ENCODE peak calls at places on chromosomes 7 and 10, in nine cellular contexts. One of them, this sample, is unnamed.

GRCh38 chr7:50584793-50585399 is 19.7 kb upstream of the DDC start:
- DNase-seq in OCI-LY7: no peak
- DNase-seq in hepatocyte: no peak
- DNase-seq in PC-3: peak; percentile 87
- DNase-seq in GM23248: no peak
- DNase-seq in HCT116: no peak
- DNase-seq in GM23338: no peak
- DNase-seq in MM.1S: no peak
- DNase-seq in PC-9: peak; percentile 42
- DNase-seq in this sample: no peak

GRCh38 chr7:107387077-107387476 is 82.8 kb upstream of the GPR22 start:
- DNase-seq in PC-9: no peak
- DNase-seq in GM23248: no peak
- DNase-seq in hepatocyte: peak; percentile 66
- DNase-seq in GM23338: peak; percentile 64
- DNase-seq in OCI-LY7: no peak
- DNase-seq in HCT116: no peak
- DNase-seq in PC-3: no peak
- DNase-seq in MM.1S: no peak
- DNase-seq in this sample: no peak

GRCh38 chr10:133457100-133457841 is 3.5 kb downstream of the SCART1 start:
- DNase-seq in HCT116: no peak
- DNase-seq in PC-3: no peak
- DNase-seq in hepatocyte: no peak
- DNase-seq in OCI-LY7: no peak
- DNase-seq in GM23248: no peak
- DNase-seq in GM23338: no peak
- DNase-seq in MM.1S: no peak
- DNase-seq in PC-9: no peak
- DNase-seq in this sample: no peak

GRCh38 chr7:47153571-47153970 is 428.3 kb downstream of the TNS3 start:
- DNase-seq in PC-9: peak; percentile 21
- DNase-seq in hepatocyte: peak; percentile 50
- DNase-seq in HCT116: no peak
- DNase-seq in GM23248: no peak
- DNase-seq in PC-3: no peak
- DNase-seq in GM23338: peak; percentile 87
- DNase-seq in MM.1S: no peak
- DNase-seq in OCI-LY7: peak; percentile 68
- DNase-seq in this sample: no peak

GRCh38 chr7:158270106-158270775 is 317.4 kb downstream of the PTPRN2 start:
- DNase-seq in GM23248: no peak
- DNase-seq in GM23338: no peak
- DNase-seq in HCT116: no peak
- DNase-seq in OCI-LY7: no peak
- DNase-seq in MM.1S: no peak
- DNase-seq in hepatocyte: no peak
- DNase-seq in PC-9: no peak
- DNase-seq in PC-3: no peak
- DNase-seq in this sample: no peak

GRCh38 chr10:21265622-21266021 is 259.9 kb downstream of the SKIDA1 start:
- DNase-seq in HCT116: no peak
- DNase-seq in hepatocyte: no peak
- DNase-seq in GM23338: no peak
- DNase-seq in PC-9: peak; percentile 31
- DNase-seq in GM23248: peak; percentile 54
- DNase-seq in PC-3: peak; percentile 93
- DNase-seq in MM.1S: no peak
- DNase-seq in OCI-LY7: no peak
- DNase-seq in this sample: no peak

GRCh38 chr7:55071411-55072188 is 52.8 kb downstream of the EGFR start:
- DNase-seq in GM23338: no peak
- DNase-seq in GM23248: peak; percentile 70
- DNase-seq in PC-3: no peak
- DNase-seq in PC-9: no peak
- DNase-seq in hepatocyte: no peak
- DNase-seq in OCI-LY7: no peak
- DNase-seq in MM.1S: no peak
- DNase-seq in HCT116: no peak
- DNase-seq in this sample: no peak

GRCh38 chr7:74029094-74029785 is 1.3 kb downstream of the ELN start:
- DNase-seq in GM23248: no peak
- DNase-seq in PC-9: no peak
- DNase-seq in GM23338: no peak
- DNase-seq in OCI-LY7: no peak
- DNase-seq in hepatocyte: no peak
- DNase-seq in MM.1S: no peak
- DNase-seq in PC-3: no peak
- DNase-seq in HCT116: no peak
- DNase-seq in this sample: no peak

GRCh38 chr7:149226840-149227494 is 12.5 kb upstream of the ZNF212 start:
- DNase-seq in GM23248: peak; percentile 41
- DNase-seq in PC-9: no peak
- DNase-seq in MM.1S: no peak
- DNase-seq in HCT116: no peak
- DNase-seq in GM23338: no peak
- DNase-seq in OCI-LY7: no peak
- DNase-seq in hepatocyte: no peak
- DNase-seq in PC-3: no peak
- DNase-seq in this sample: peak; percentile 34

GRCh38 chr7:24143547-24143946 is 140.4 kb upstream of the NPY start:
- DNase-seq in HCT116: no peak
- DNase-seq in MM.1S: no peak
- DNase-seq in OCI-LY7: no peak
- DNase-seq in GM23338: no peak
- DNase-seq in GM23248: no peak
- DNase-seq in PC-9: no peak
- DNase-seq in PC-3: no peak
- DNase-seq in hepatocyte: no peak
- DNase-seq in this sample: no peak

GRCh38 chr7:112995091-112995824 is 91.4 kb downstream of the GPR85 start:
- DNase-seq in HCT116: no peak
- DNase-seq in PC-9: no peak
- DNase-seq in GM23338: peak; percentile 20
- DNase-seq in GM23248: peak; percentile 95
- DNase-seq in PC-3: peak; percentile 50
- DNase-seq in OCI-LY7: no peak
- DNase-seq in MM.1S: no peak
- DNase-seq in hepatocyte: no peak
- DNase-seq in this sample: no peak

GRCh38 chr7:23394828-23395227 is 75.5 kb downstream of the IGF2BP3 start:
- DNase-seq in PC-9: no peak
- DNase-seq in HCT116: no peak
- DNase-seq in GM23248: peak; percentile 60
- DNase-seq in hepatocyte: no peak
- DNase-seq in PC-3: no peak
- DNase-seq in MM.1S: no peak
- DNase-seq in GM23338: no peak
- DNase-seq in OCI-LY7: no peak
- DNase-seq in this sample: no peak

GRCh38 chr10:75971402-75972211 is 540.2 kb downstream of the LRMDA start:
- DNase-seq in OCI-LY7: no peak
- DNase-seq in MM.1S: no peak
- DNase-seq in HCT116: no peak
- DNase-seq in PC-9: no peak
- DNase-seq in PC-3: no peak
- DNase-seq in GM23248: peak; percentile 82
- DNase-seq in hepatocyte: peak; percentile 17
- DNase-seq in GM23338: no peak
- DNase-seq in this sample: no peak

GRCh38 chr10:5888352-5888751 is 1.3 kb downstream of the ANKRD16 start:
- DNase-seq in MM.1S: no peak
- DNase-seq in OCI-LY7: peak; percentile 16
- DNase-seq in PC-9: no peak
- DNase-seq in hepatocyte: no peak
- DNase-seq in GM23248: peak; percentile 64
- DNase-seq in GM23338: no peak
- DNase-seq in HCT116: no peak
- DNase-seq in PC-3: peak; percentile 8
- DNase-seq in this sample: peak; percentile 53

GRCh38 chr10:31314256-31315183 is 4.5 kb upstream of the ZEB1 start:
- DNase-seq in PC-3: no peak
- DNase-seq in MM.1S: no peak
- DNase-seq in GM23338: peak; percentile 25
- DNase-seq in PC-9: no peak
- DNase-seq in HCT116: no peak
- DNase-seq in hepatocyte: no peak
- DNase-seq in GM23248: no peak
- DNase-seq in OCI-LY7: no peak
- DNase-seq in this sample: no peak

GRCh38 chr7:43870316-43870715 is 999 bp upstream of the MRPS24 start:
- DNase-seq in PC-3: no peak
- DNase-seq in HCT116: no peak
- DNase-seq in OCI-LY7: no peak
- DNase-seq in hepatocyte: no peak
- DNase-seq in GM23248: no peak
- DNase-seq in MM.1S: no peak
- DNase-seq in PC-9: no peak
- DNase-seq in GM23338: no peak
- DNase-seq in this sample: no peak

GRCh38 chr7:66669088-66669487 is 40.4 kb downstream of the KCTD7 start:
- DNase-seq in hepatocyte: no peak
- DNase-seq in GM23248: no peak
- DNase-seq in OCI-LY7: no peak
- DNase-seq in HCT116: no peak
- DNase-seq in GM23338: no peak
- DNase-seq in PC-3: no peak
- DNase-seq in MM.1S: no peak
- DNase-seq in PC-9: no peak
- DNase-seq in this sample: no peak

GRCh38 chr7:299628-300027 is 9.7 kb downstream of the FOXL3 start:
- DNase-seq in PC-3: no peak
- DNase-seq in PC-9: no peak
- DNase-seq in GM23248: no peak
- DNase-seq in GM23338: no peak
- DNase-seq in OCI-LY7: no peak
- DNase-seq in HCT116: no peak
- DNase-seq in hepatocyte: no peak
- DNase-seq in MM.1S: no peak
- DNase-seq in this sample: no peak
- H3K36me3 ChIP-seq in PC-3: no peaks in the 10 kb centered on the region
- H3K36me3 ChIP-seq in PC-9: no peaks in the 10 kb centered on the region
- H3K36me3 ChIP-seq in GM23248: no peaks in the 10 kb centered on the region
- H3K36me3 ChIP-seq in GM23338: no peaks in the 10 kb centered on the region
- H3K36me3 ChIP-seq in OCI-LY7: no peaks in the 10 kb centered on the region
- H3K36me3 ChIP-seq in HCT116: no peaks in the 10 kb centered on the region
- H3K36me3 ChIP-seq in hepatocyte: no peaks in the 10 kb centered on the region
- H3K36me3 ChIP-seq in MM.1S: no peaks in the 10 kb centered on the region
- H3K36me3 ChIP-seq in this sample: no peaks in the 10 kb centered on the region

GRCh38 chr10:71372882-71373495 is 23.7 kb upstream of the CDH23 start:
- DNase-seq in PC-9: no peak
- DNase-seq in PC-3: no peak
- DNase-seq in GM23338: no peak
- DNase-seq in MM.1S: peak; percentile 48
- DNase-seq in HCT116: no peak
- DNase-seq in OCI-LY7: peak; percentile 70
- DNase-seq in hepatocyte: no peak
- DNase-seq in GM23248: peak; percentile 40
- DNase-seq in this sample: peak; percentile 48
- H3K9me2 ChIP-seq in PC-9: no peaks in the 10 kb centered on the region
- H3K9me2 ChIP-seq in PC-3: no peaks in the 10 kb centered on the region
- H3K9me2 ChIP-seq in GM23338: no peaks in the 10 kb centered on the region
- H3K9me2 ChIP-seq in MM.1S: no peaks in the 10 kb centered on the region
- H3K9me2 ChIP-seq in HCT116: no peaks in the 10 kb centered on the region
- H3K9me2 ChIP-seq in OCI-LY7: no peaks in the 10 kb centered on the region
- H3K9me2 ChIP-seq in hepatocyte: no peaks in the 10 kb centered on the region
- H3K9me2 ChIP-seq in GM23248: no peaks in the 10 kb centered on the region
- H3K9me2 ChIP-seq in this sample: no peaks in the 10 kb centered on the region

DNA sequence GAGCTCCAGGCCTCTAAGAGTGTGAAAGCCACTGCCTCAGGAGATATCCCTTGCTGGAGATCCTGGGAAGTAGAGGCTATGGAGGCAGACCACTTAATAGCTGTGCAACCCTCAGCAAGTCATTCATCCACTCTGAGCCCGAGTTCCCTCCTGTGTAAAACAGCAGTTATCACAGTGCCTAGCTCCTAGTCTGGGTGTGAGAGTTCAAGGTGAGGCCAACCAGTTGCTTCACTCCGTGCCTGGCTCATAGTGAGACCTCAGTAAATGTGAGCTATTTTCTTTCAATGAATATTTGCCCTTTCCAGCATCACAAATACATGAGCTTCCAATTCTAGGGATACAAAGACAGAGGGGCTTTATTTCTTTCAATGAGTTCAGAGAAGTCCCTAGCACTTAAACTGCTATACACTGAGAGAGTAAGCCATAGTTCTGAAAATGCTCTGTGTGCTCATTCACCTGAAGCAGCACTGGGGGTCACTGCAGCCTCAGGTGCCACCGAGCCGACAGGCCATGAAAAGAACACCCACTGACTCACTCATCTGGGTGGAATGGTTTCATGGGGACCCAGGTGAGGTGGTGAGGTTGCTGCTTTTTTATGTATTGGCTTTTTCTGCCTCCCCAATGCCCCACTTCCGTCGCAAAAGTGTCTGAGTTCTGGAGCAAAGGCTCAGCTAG is 259.8 kb downstream of the KCNMA1 start:
- DNase-seq in GM23338: peak; percentile 34
- DNase-seq in PC-9: peak; percentile 20
- DNase-seq in PC-3: peak; percentile 44
- DNase-seq in HCT116: no peak
- DNase-seq in GM23248: no peak
- DNase-seq in hepatocyte: peak; percentile 30
- DNase-seq in MM.1S: no peak
- DNase-seq in OCI-LY7: no peak
- DNase-seq in this sample: no peak
- H3K4me2 ChIP-seq in GM23338: no peak overlapping the region
- H3K4me2 ChIP-seq in PC-9: no peak overlapping the region
- H3K4me2 ChIP-seq in PC-3: no peak overlapping the region
- H3K4me2 ChIP-seq in HCT116: no peak overlapping the region
- H3K4me2 ChIP-seq in GM23248: no peak overlapping the region
- H3K4me2 ChIP-seq in hepatocyte: no peak overlapping the region
- H3K4me2 ChIP-seq in MM.1S: no peak overlapping the region
- H3K4me2 ChIP-seq in OCI-LY7: no peak overlapping the region
- H3K4me2 ChIP-seq in this sample: no peak overlapping the region

GRCh38 chr7:154990964-154991514 is 11.9 kb downstream of the PAXIP1 start:
- DNase-seq in MM.1S: no peak
- DNase-seq in OCI-LY7: no peak
- DNase-seq in GM23338: no peak
- DNase-seq in PC-3: no peak
- DNase-seq in PC-9: no peak
- DNase-seq in GM23248: no peak
- DNase-seq in HCT116: no peak
- DNase-seq in hepatocyte: no peak
- DNase-seq in this sample: no peak
- H3K36me3 ChIP-seq in MM.1S: no peaks in the 10 kb centered on the region
- H3K36me3 ChIP-seq in OCI-LY7: peaks cover 95% of the 10 kb centered on the region
- H3K36me3 ChIP-seq in GM23338: peaks cover 12% of the 10 kb centered on the region
- H3K36me3 ChIP-seq in PC-3: peaks cover 16% of the 10 kb centered on the region
- H3K36me3 ChIP-seq in PC-9: peaks cover 13% of the 10 kb centered on the region
- H3K36me3 ChIP-seq in GM23248: peaks cover 24% of the 10 kb centered on the region
- H3K36me3 ChIP-seq in HCT116: peaks cover 29% of the 10 kb centered on the region
- H3K36me3 ChIP-seq in hepatocyte: no peaks in the 10 kb centered on the region
- H3K36me3 ChIP-seq in this sample: peaks cover 60% of the 10 kb centered on the region

This sample was measured in Karpas-422.